ENCODE peak calls at places on chromosome 2, in four cellular contexts. B is osteocyte, T is gastrocnemius medialis, W is WTC11. V is an unnamed sample.

GRCh38 chr2:69525261-69525660 is 88.0 kb upstream of the NFU1 start:
- DNase-seq in T (no peak), B (no peak), W (no peak), V (no peak)

GRCh38 chr2:239880396-239880795 is 144.7 kb downstream of the NDUFA10 start:
- DNase-seq in W (no peak), B (peak; percentile 77), T (no peak), V (peak; percentile 62)

GRCh38 chr2:28305202-28305601 is 87.5 kb upstream of the FOSL2 start:
- DNase-seq in W (no peak), T (no peak), B (no peak), V (no peak)

GRCh38 chr2:164952057-164952702 is 3.1 kb downstream of the SLC38A11 start:
- DNase-seq in B (no peak), W (no peak), T (no peak), V (no peak)

GRCh38 chr2:39696838-39697237 is 31.1 kb downstream of the TMEM178A start:
- DNase-seq in T (no peak), B (no peak), W (no peak), V (no peak)

GRCh38 chr2:240203031-240203841 is 62.8 kb upstream of the OTOS start:
- DNase-seq in W (no peak), B (no peak), T (no peak), V (no peak)

GRCh38 chr2:224847961-224848850 is 132.0 kb upstream of the CCDC195 start:
- DNase-seq in T (no peak), B (peak; percentile 92), W (no peak), V (no peak)

GRCh38 chr2:1406434-1406833 is 6.8 kb upstream of the TPO start:
- DNase-seq in W (no peak), B (no peak), T (no peak), V (no peak)

GRCh38 chr2:141329949-141330348 is 800.9 kb downstream of the LRP1B start:
- DNase-seq in B (no peak), T (no peak), W (no peak), V (no peak)

GRCh38 chr2:226495466-226496161 is 304.0 kb downstream of the IRS1 start:
- DNase-seq in B (no peak), T (no peak), W (no peak), V (no peak)

GRCh38 chr2:135664623-135665068 is 77.0 kb upstream of the UBXN4 start:
- DNase-seq in B (no peak), T (no peak), W (no peak), V (no peak)

GRCh38 chr2:3075941-3076340 is 301.7 kb downstream of the EIPR1 start:
- DNase-seq in W (no peak), T (no peak), B (no peak), V (no peak)

GRCh38 chr2:223008936-223009335 is 43.1 kb upstream of the KCNE4 start:
- DNase-seq in W (no peak), T (no peak), B (peak; percentile 13), V (no peak)

GRCh38 chr2:171550613-171551012 is 28.3 kb downstream of the CYBRD1 start:
- DNase-seq in W (no peak), T (no peak), B (no peak), V (no peak)

GRCh38 chr2:42142476-42143184 is 26.5 kb upstream of the EML4 start:
- DNase-seq in T (no peak), W (no peak), B (no peak), V (no peak)

GRCh38 chr2:202135111-202135874 is 62.2 kb downstream of the KIAA2012 start:
- DNase-seq in T (peak; percentile 38), W (no peak), B (no peak), V (peak; percentile 80)

GRCh38 chr2:29367986-29368677 is 252.9 kb downstream of the CLIP4 start:
- DNase-seq in B (no peak), W (no peak), T (no peak), V (no peak)

GRCh38 chr2:15965564-15966019 is 25.2 kb downstream of the MYCN start:
- DNase-seq in W (no peak), B (no peak), T (no peak), V (no peak)

GRCh38 chr2:156132941-156133340 is 199.6 kb downstream of the NR4A2 start:
- DNase-seq in B (no peak), W (no peak), T (no peak), V (no peak)

GRCh38 chr2:47811668-47812067 is 28.7 kb downstream of the MSH6 start:
- DNase-seq in B (no peak), T (no peak), W (no peak), V (no peak)

GRCh38 chr2:11056614-11057013 is 98.7 kb upstream of the SLC66A3 start:
- DNase-seq in B (peak; percentile 36), T (no peak), W (no peak), V (no peak)

GRCh38 chr2:237968048-237968862 is 1.4 kb downstream of the UBE2F start:
- DNase-seq in B (no peak), T (peak; percentile 10), W (no peak), V (no peak)

GRCh38 chr2:232230557-232230956 is 148.0 kb upstream of the ALPP start:
- DNase-seq in W (peak; percentile 76), T (no peak), B (no peak), V (no peak)

GRCh38 chr2:98467652-98468051 is 23.0 kb downstream of the INPP4A start:
- DNase-seq in T (no peak), B (no peak), W (no peak), V (no peak)

GRCh38 chr2:204407209-204408070 is 137.8 kb upstream of the PARD3B start:
- DNase-seq in T (no peak), B (no peak), W (no peak), V (no peak)

GRCh38 chr2:239383796-239384156 is 17.0 kb downstream of the HDAC4 start:
- DNase-seq in T (no peak), B (no peak), W (no peak), V (no peak)

GRCh38 chr2:160397530-160397865 is 96.1 kb downstream of the RBMS1 start:
- DNase-seq in B (no peak), W (no peak), T (no peak), V (no peak)

GRCh38 chr2:102520009-102520408 is 47.0 kb downstream of the SLC9A4 start:
- DNase-seq in W (peak; percentile 20), T (no peak), B (no peak), V (no peak)

GRCh38 chr2:10022464-10022863 is 20.9 kb upstream of the KLF11 start:
- DNase-seq in W (no peak), B (no peak), T (no peak), V (no peak)

GRCh38 chr2:10019174-10019971 is 24.0 kb upstream of the KLF11 start:
- DNase-seq in B (no peak), W (no peak), T (no peak), V (no peak)

GRCh38 chr2:10022041-10022421 is 21.3 kb upstream of the KLF11 start:
- DNase-seq in B (no peak), T (no peak), W (no peak), V (no peak)

GRCh38 chr2:10020001-10020400 is 23.3 kb upstream of the KLF11 start:
- DNase-seq in W (peak; percentile 45), T (no peak), B (no peak), V (no peak)

GRCh38 chr2:10022886-10023662 is 20.3 kb upstream of the KLF11 start:
- DNase-seq in W (no peak), T (no peak), B (no peak), V (no peak)
- TF ChIP-seq CTCF in W (no peak), T (no peak), B (peak; percentile 14), V (no peak)

GRCh38 chr2:177317443-177317842 is 52.9 kb upstream of the NFE2L2 start:
- DNase-seq in T (no peak), B (no peak), W (no peak), V (no peak)
- TF ChIP-seq CTCF in T (no peak), B (no peak), W (no peak), V (no peak)

DNA sequence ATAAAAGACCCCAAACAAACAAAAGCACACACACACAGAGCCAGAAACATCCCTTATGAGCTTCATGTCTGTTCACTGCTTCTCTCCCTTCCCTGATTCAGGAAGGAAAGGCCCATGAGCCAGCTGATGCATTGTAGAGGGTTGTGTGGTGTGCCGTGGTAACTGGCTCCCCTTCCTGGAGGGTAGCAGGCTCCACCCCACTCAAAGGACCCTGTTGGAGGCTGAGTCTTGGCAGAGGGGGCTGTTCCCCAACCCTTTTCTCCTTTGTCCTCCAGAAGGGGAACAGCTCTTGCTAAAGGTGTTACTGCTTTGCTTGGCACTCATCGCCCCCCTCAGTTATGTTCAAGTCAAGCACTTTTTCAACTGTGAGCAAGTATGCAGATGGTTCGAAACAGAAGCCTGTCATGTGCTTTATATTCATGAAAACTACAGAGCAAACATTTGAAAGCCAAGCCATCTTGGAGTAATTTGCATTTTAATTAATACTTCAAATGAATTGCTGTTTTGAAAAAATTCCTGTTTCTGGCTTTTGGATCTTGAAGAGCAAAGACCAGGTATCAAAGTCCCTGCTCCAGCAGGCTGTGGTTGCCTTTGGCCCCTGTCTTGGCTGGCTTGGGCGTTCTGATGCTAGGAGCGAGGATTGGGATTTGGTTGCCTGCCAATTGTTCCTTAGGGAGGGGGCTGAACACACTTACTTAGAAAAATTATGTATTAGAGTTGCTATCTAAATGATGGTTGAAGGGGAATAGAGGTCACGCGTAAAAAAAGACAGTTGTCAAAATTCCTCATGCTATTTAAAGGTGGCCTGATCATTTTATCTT is 267.8 kb downstream of the TSN start:
- DNase-seq in W (no peak), T (no peak), B (peak; percentile 57), V (no peak)
- TF ChIP-seq CTCF in W (no peak), T (no peak), B (no peak), V (no peak)

GRCh38 chr2:25548587-25548986 is 124.8 kb downstream of the DTNB start:
- DNase-seq in T (no peak), W (no peak), B (no peak), V (no peak)

GRCh38 chr2:25544445-25544844 is 128.9 kb downstream of the DTNB start:
- DNase-seq in W (no peak), B (no peak), T (no peak), V (no peak)

GRCh38 chr2:25546852-25547251 is 126.5 kb downstream of the DTNB start:
- DNase-seq in B (no peak), W (no peak), T (no peak), V (no peak)

GRCh38 chr2:25543939-25544338 is 129.4 kb downstream of the DTNB start:
- DNase-seq in B (no peak), T (no peak), W (no peak), V (no peak)

DNA sequence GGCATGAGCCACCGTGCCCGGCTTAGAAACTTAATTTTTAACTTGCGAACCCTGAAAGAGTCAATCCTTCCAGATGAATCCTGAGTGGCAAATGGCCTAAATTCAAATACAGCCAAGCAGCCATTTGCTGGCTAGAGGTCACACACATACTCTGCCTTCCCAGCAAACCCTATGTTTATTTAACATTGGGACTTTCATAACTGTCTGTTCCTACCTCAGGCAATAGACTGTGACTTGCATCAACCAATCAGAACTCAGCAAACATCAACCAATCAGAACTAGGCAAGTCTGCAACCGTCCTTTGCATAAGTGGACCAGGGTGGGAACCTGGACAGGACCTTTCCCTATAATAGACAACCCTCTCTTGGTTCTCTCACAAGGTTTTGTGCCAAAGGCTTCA is 127.5 kb downstream of the DTNB start:
- DNase-seq in W (no peak), B (no peak), T (no peak), V (no peak)
- TF ChIP-seq CTCF in W (no peak), B (no peak), T (no peak), V (no peak)

GRCh38 chr2:54871457-54872103 is 148.1 kb downstream of the EML6 start:
- DNase-seq in B (no peak), T (no peak), W (no peak), V (no peak)
- TF ChIP-seq CTCF in B (no peak), T (no peak), W (no peak), V (no peak)

V was measured in coronary artery.